ENCODE peak calls at places on chromosomes 12 and 14, in six cellular contexts. One of them, this sample, is unnamed.

GRCh38 chr12:72264548-72265175 is 7.5 kb upstream of the TRHDE start:
- ATAC-seq in HCT116: peak
- ATAC-seq in mucosa of descending colon: no peak
- ATAC-seq in left lung: no peak
- ATAC-seq in psoas muscle: no peak
- ATAC-seq in A549: peak
- ATAC-seq in this sample: no peak

GRCh38 chr12:40688085-40688725 is 4.0 kb upstream of the CNTN1 start:
- ATAC-seq in A549: no peak
- ATAC-seq in psoas muscle: no peak
- ATAC-seq in HCT116: no peak
- ATAC-seq in mucosa of descending colon: no peak
- ATAC-seq in left lung: no peak
- ATAC-seq in this sample: no peak

GRCh38 chr12:58029260-58029659 is 87.9 kb downstream of the ATP23 start:
- ATAC-seq in psoas muscle: no peak
- ATAC-seq in A549: no peak
- ATAC-seq in left lung: no peak
- ATAC-seq in mucosa of descending colon: no peak
- ATAC-seq in HCT116: no peak
- ATAC-seq in this sample: no peak

GRCh38 chr14:36019126-36019525 is 157.4 kb downstream of the PTCSC3 start:
- ATAC-seq in A549: no peak
- ATAC-seq in HCT116: no peak
- ATAC-seq in mucosa of descending colon: no peak
- ATAC-seq in left lung: no peak
- ATAC-seq in psoas muscle: no peak
- ATAC-seq in this sample: no peak

GRCh38 chr12:19301688-19302640 is 137.3 kb upstream of the AEBP2 start:
- ATAC-seq in mucosa of descending colon: no peak
- ATAC-seq in psoas muscle: no peak
- ATAC-seq in A549: no peak
- ATAC-seq in HCT116: no peak
- ATAC-seq in left lung: peak
- ATAC-seq in this sample: no peak

GRCh38 chr12:59928416-59928815 is 332.6 kb downstream of the SLC16A7 start:
- ATAC-seq in psoas muscle: no peak
- ATAC-seq in A549: no peak
- ATAC-seq in mucosa of descending colon: no peak
- ATAC-seq in HCT116: no peak
- ATAC-seq in left lung: no peak
- ATAC-seq in this sample: no peak

GRCh38 chr12:119114294-119114693 is 64.4 kb upstream of the HSPB8 start:
- ATAC-seq in mucosa of descending colon: no peak
- ATAC-seq in left lung: no peak
- ATAC-seq in A549: no peak
- ATAC-seq in psoas muscle: no peak
- ATAC-seq in HCT116: no peak
- ATAC-seq in this sample: no peak

GRCh38 chr14:104536942-104537612 is 42.5 kb upstream of the C14orf180 start:
- ATAC-seq in psoas muscle: no peak
- ATAC-seq in HCT116: peak
- ATAC-seq in left lung: peak
- ATAC-seq in A549: peak
- ATAC-seq in mucosa of descending colon: no peak
- ATAC-seq in this sample: no peak

GRCh38 chr14:69484444-69485113 is at the start of gene PLEKHD1:
- ATAC-seq in left lung: peak
- ATAC-seq in HCT116: peak
- ATAC-seq in A549: peak
- ATAC-seq in mucosa of descending colon: peak
- ATAC-seq in psoas muscle: peak
- ATAC-seq in this sample: peak

GRCh38 chr12:116863275-116863767 is 17.9 kb downstream of the HRK start:
- ATAC-seq in left lung: peak
- ATAC-seq in HCT116: peak
- ATAC-seq in psoas muscle: no peak
- ATAC-seq in A549: peak
- ATAC-seq in mucosa of descending colon: peak
- ATAC-seq in this sample: no peak

GRCh38 chr14:99757331-99758070 is 35.7 kb upstream of the EML1 start:
- ATAC-seq in left lung: peak
- ATAC-seq in A549: peak
- ATAC-seq in psoas muscle: no peak
- ATAC-seq in mucosa of descending colon: peak
- ATAC-seq in HCT116: no peak
- ATAC-seq in this sample: no peak

GRCh38 chr12:8519208-8519607 is 5.9 kb downstream of the CLEC4D start:
- ATAC-seq in mucosa of descending colon: no peak
- ATAC-seq in HCT116: no peak
- ATAC-seq in A549: no peak
- ATAC-seq in psoas muscle: no peak
- ATAC-seq in left lung: no peak
- ATAC-seq in this sample: no peak

GRCh38 chr12:113932411-113933196 is 33.5 kb downstream of the RBM19 start:
- ATAC-seq in mucosa of descending colon: no peak
- ATAC-seq in HCT116: no peak
- ATAC-seq in left lung: peak
- ATAC-seq in A549: no peak
- ATAC-seq in psoas muscle: peak
- ATAC-seq in this sample: peak

GRCh38 chr12:104611671-104612070 is 154.9 kb downstream of the CHST11 start:
- ATAC-seq in psoas muscle: no peak
- ATAC-seq in A549: no peak
- ATAC-seq in mucosa of descending colon: no peak
- ATAC-seq in left lung: no peak
- ATAC-seq in HCT116: no peak
- ATAC-seq in this sample: no peak

GRCh38 chr12:70960484-70960883 is 39.9 kb upstream of the PTPRR start:
- ATAC-seq in left lung: no peak
- ATAC-seq in psoas muscle: no peak
- ATAC-seq in HCT116: no peak
- ATAC-seq in A549: no peak
- ATAC-seq in mucosa of descending colon: no peak
- ATAC-seq in this sample: no peak

GRCh38 chr14:58098507-58098906 is 53.5 kb downstream of the ARMH4 start:
- ATAC-seq in A549: no peak
- ATAC-seq in mucosa of descending colon: peak
- ATAC-seq in left lung: peak
- ATAC-seq in HCT116: no peak
- ATAC-seq in psoas muscle: no peak
- ATAC-seq in this sample: peak

GRCh38 chr12:25855716-25856115 is 102.8 kb upstream of the RASSF8 start:
- ATAC-seq in mucosa of descending colon: no peak
- ATAC-seq in A549: no peak
- ATAC-seq in psoas muscle: no peak
- ATAC-seq in HCT116: no peak
- ATAC-seq in left lung: no peak
- ATAC-seq in this sample: no peak

GRCh38 chr12:56119361-56119796 is 1.3 kb downstream of the ZC3H10 start:
- ATAC-seq in psoas muscle: peak
- ATAC-seq in left lung: peak
- ATAC-seq in HCT116: peak
- ATAC-seq in mucosa of descending colon: peak
- ATAC-seq in A549: peak
- ATAC-seq in this sample: peak

GRCh38 chr12:57342207-57342691 is 88.6 kb downstream of the R3HDM2 start:
- ATAC-seq in HCT116: no peak
- ATAC-seq in psoas muscle: peak
- ATAC-seq in left lung: peak
- ATAC-seq in mucosa of descending colon: no peak
- ATAC-seq in A549: peak
- ATAC-seq in this sample: no peak

GRCh38 chr12:106646472-106646871 is 63.7 kb downstream of the RFX4 start:
- ATAC-seq in left lung: no peak
- ATAC-seq in psoas muscle: no peak
- ATAC-seq in mucosa of descending colon: no peak
- ATAC-seq in A549: no peak
- ATAC-seq in HCT116: no peak
- ATAC-seq in this sample: no peak

GRCh38 chr12:116248930-116249329 is 28.6 kb downstream of the MED13L start:
- ATAC-seq in psoas muscle: peak
- ATAC-seq in left lung: no peak
- ATAC-seq in HCT116: no peak
- ATAC-seq in mucosa of descending colon: no peak
- ATAC-seq in A549: no peak
- ATAC-seq in this sample: no peak

GRCh38 chr12:6392499-6392898 is 8.5 kb downstream of the LTBR start:
- ATAC-seq in HCT116: no peak
- ATAC-seq in A549: peak
- ATAC-seq in left lung: peak
- ATAC-seq in psoas muscle: no peak
- ATAC-seq in mucosa of descending colon: peak
- ATAC-seq in this sample: peak

GRCh38 chr12:49588761-49589516 is 16.5 kb downstream of the FAM186B start:
- ATAC-seq in A549: peak
- ATAC-seq in HCT116: peak
- ATAC-seq in mucosa of descending colon: no peak
- ATAC-seq in left lung: no peak
- ATAC-seq in psoas muscle: no peak
- ATAC-seq in this sample: no peak

GRCh38 chr12:63151898-63152700 is 1.1 kb upstream of the AVPR1A start:
- ATAC-seq in HCT116: peak
- ATAC-seq in left lung: peak
- ATAC-seq in A549: peak
- ATAC-seq in mucosa of descending colon: peak
- ATAC-seq in psoas muscle: peak
- ATAC-seq in this sample: peak
- TF ChIP-seq CTCF in HCT116: peak
- TF ChIP-seq CTCF in left lung: peak
- TF ChIP-seq CTCF in A549: peak
- TF ChIP-seq CTCF in mucosa of descending colon: peak
- TF ChIP-seq CTCF in psoas muscle: peak
- TF ChIP-seq CTCF in this sample: peak

GRCh38 chr12:46562625-46563228 is 190.2 kb upstream of the SLC38A2 start:
- ATAC-seq in psoas muscle: peak
- ATAC-seq in HCT116: no peak
- ATAC-seq in left lung: peak
- ATAC-seq in mucosa of descending colon: no peak
- ATAC-seq in A549: peak
- ATAC-seq in this sample: no peak
- H3K4me3 ChIP-seq in psoas muscle: no peak
- H3K4me3 ChIP-seq in HCT116: no peak
- H3K4me3 ChIP-seq in left lung: no peak
- H3K4me3 ChIP-seq in mucosa of descending colon: no peak
- H3K4me3 ChIP-seq in A549: no peak
- H3K4me3 ChIP-seq in this sample: no peak

DNA sequence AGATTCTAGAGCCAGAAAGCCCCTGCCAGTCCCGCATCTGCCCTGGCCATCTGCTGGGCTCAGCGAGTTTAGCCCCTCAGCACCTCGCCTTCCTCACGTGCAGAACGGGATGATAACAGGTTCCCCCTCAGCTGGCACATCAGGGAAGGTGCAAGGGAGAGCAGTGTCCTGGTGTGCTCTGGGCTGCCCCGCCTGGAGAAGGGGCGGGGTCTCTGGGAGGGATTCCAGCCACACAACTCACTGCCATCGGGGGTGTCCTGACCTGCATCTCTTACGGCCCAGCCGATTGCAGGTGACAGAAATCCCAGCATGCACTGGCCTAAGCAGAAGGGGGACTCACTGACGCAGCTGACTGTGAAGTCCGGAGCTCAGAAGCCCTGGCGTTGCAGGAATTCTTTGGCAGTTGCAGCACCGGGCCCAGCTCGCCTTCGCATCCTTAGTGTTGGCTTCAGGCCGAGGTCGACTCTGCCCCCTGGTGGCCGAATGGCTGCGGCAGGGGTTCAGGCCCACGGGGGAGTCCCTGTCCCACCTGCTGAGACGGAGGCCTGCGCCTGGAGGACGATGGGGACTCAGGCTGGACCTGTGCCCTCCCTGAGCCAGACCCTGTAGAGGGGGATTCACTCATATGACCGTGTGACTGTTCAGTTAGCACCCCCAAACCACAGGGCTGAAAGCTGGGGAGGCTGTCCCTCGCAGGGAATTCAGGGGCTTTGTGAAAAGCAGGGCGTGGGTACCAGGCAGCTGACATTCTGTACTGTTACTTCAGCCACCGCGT is 178.6 kb downstream of the ADGRD1 start:
- ATAC-seq in HCT116: peak
- ATAC-seq in left lung: peak
- ATAC-seq in A549: peak
- ATAC-seq in psoas muscle: peak
- ATAC-seq in mucosa of descending colon: peak
- ATAC-seq in this sample: peak
- TF ChIP-seq CTCF in HCT116: peak
- TF ChIP-seq CTCF in left lung: peak
- TF ChIP-seq CTCF in A549: peak
- TF ChIP-seq CTCF in psoas muscle: peak
- TF ChIP-seq CTCF in mucosa of descending colon: peak
- TF ChIP-seq CTCF in this sample: peak

GRCh38 chr12:102957339-102958050 is at the start of gene ASCL1:
- ATAC-seq in mucosa of descending colon: no peak
- ATAC-seq in A549: peak
- ATAC-seq in psoas muscle: no peak
- ATAC-seq in left lung: no peak
- ATAC-seq in HCT116: no peak
- ATAC-seq in this sample: no peak

GRCh38 chr12:102958830-102959176 is 1.3 kb downstream of the ASCL1 start:
- ATAC-seq in HCT116: no peak
- ATAC-seq in psoas muscle: no peak
- ATAC-seq in mucosa of descending colon: no peak
- ATAC-seq in left lung: no peak
- ATAC-seq in A549: no peak
- ATAC-seq in this sample: no peak

GRCh38 chr12:102959391-102959790 is 1.9 kb downstream of the ASCL1 start:
- ATAC-seq in left lung: no peak
- ATAC-seq in HCT116: no peak
- ATAC-seq in mucosa of descending colon: no peak
- ATAC-seq in psoas muscle: no peak
- ATAC-seq in A549: no peak
- ATAC-seq in this sample: no peak

GRCh38 chr12:102956738-102957338 is 636 bp upstream of the ASCL1 start:
- ATAC-seq in A549: peak
- ATAC-seq in left lung: no peak
- ATAC-seq in mucosa of descending colon: no peak
- ATAC-seq in HCT116: no peak
- ATAC-seq in psoas muscle: no peak
- ATAC-seq in this sample: no peak

DNA sequence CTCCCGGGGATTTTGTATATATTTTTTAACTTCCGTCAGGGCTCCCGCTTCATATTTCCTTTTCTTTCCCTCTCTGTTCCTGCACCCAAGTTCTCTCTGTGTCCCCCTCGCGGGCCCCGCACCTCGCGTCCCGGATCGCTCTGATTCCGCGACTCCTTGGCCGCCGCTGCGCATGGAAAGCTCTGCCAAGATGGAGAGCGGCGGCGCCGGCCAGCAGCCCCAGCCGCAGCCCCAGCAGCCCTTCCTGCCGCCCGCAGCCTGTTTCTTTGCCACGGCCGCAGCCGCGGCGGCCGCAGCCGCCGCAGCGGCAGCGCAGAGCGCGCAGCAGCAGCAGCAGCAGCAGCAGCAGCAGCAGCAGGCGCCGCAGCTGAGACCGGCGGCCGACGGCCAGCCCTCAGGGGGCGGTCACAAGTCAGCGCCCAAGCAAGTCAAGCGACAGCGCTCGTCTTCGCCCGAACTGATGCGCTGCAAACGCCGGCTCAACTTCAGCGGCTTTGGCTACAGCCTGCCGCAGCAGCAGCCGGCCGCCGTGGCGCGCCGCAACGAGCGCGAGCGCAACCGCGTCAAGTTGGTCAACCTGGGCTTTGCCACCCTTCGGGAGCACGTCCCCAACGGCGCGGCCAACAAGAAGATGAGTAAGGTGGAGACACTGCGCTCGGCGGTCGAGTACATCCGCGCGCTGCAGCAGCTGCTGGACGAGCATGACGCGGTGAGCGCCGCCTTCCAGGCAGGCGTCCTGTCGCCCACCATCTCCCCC is 777 bp downstream of the ASCL1 start:
- ATAC-seq in psoas muscle: no peak
- ATAC-seq in A549: peak
- ATAC-seq in left lung: no peak
- ATAC-seq in HCT116: no peak
- ATAC-seq in mucosa of descending colon: peak
- ATAC-seq in this sample: no peak
- H3K4me3 ChIP-seq in psoas muscle: peak
- H3K4me3 ChIP-seq in A549: peak
- H3K4me3 ChIP-seq in left lung: peak
- H3K4me3 ChIP-seq in HCT116: no peak
- H3K4me3 ChIP-seq in mucosa of descending colon: no peak
- H3K4me3 ChIP-seq in this sample: no peak

This sample was measured in gastroesophageal sphincter.